ENCODE peak calls at places on chromosomes 11 and 22, in five cellular contexts. O is neuronal stem cell, L is H9, T is mesenchymal stem cell, I is H1. Q is an unnamed sample.

GRCh38 chr11:121965330-121965729 is 150.7 kb downstream of the BLID start:
- DNase-seq in O (no peak), L (no peak), T (peak), I (no peak), Q (no peak)

GRCh38 chr22:38355275-38355674 is 38.0 kb upstream of the CSNK1E start:
- DNase-seq in O (no peak), L (no peak), T (no peak), I (peak), Q (no peak)

GRCh38 chr22:21041937-21042336 is 3.8 kb upstream of the LRRC74B start:
- DNase-seq in O (no peak), L (no peak), T (peak), I (no peak), Q (no peak)

GRCh38 chr11:33910261-33910959 is 18.5 kb upstream of the LMO2 start:
- DNase-seq in O (no peak), L (no peak), T (no peak), I (no peak), Q (no peak)

GRCh38 chr11:102539567-102539966 is 9.0 kb upstream of the MMP7 start:
- DNase-seq in O (no peak), L (no peak), T (no peak), I (no peak), Q (no peak)

GRCh38 chr22:17872491-17872890 is 98.2 kb upstream of the BID start:
- DNase-seq in O (no peak), L (no peak), T (no peak), I (no peak), Q (peak)

GRCh38 chr11:117179048-117179999 is 781 bp downstream of the SIDT2 start:
- DNase-seq in O (no peak), L (peak), T (peak), I (no peak), Q (peak)

GRCh38 chr22:25067851-25068421 is 115.4 kb downstream of the KIAA1671 start:
- DNase-seq in O (no peak), L (no peak), T (no peak), I (no peak), Q (no peak)

GRCh38 chr11:126733685-126734084 is 266.9 kb downstream of the KIRREL3 start:
- DNase-seq in O (no peak), L (no peak), T (no peak), I (no peak), Q (no peak)

GRCh38 chr11:66275396-66275795 is 2.6 kb upstream of the CNIH2 start:
- DNase-seq in O (no peak), L (no peak), T (no peak), I (no peak), Q (no peak)

GRCh38 chr22:17910561-17911311 is 113.6 kb downstream of the MICAL3 start:
- DNase-seq in O (no peak), L (peak), T (peak), I (peak), Q (peak)

GRCh38 chr11:86577663-86578636 is 94.5 kb downstream of the ME3 start:
- DNase-seq in O (no peak), L (no peak), T (peak), I (no peak), Q (no peak)

GRCh38 chr11:5280582-5281102 is 10.9 kb upstream of the HBE1 start:
- DNase-seq in O (no peak), L (peak), T (peak), I (no peak), Q (peak)

GRCh38 chr22:23218053-23218866 is 38.0 kb downstream of the BCR start:
- DNase-seq in O (no peak), L (no peak), T (no peak), I (no peak), Q (no peak)

GRCh38 chr22:29394931-29395581 is 6.7 kb upstream of the AP1B1 start:
- DNase-seq in O (peak), L (peak), T (peak), I (peak), Q (peak)

GRCh38 chr11:61120865-61121831 is 18.9 kb downstream of the CD5 start:
- DNase-seq in O (no peak), L (no peak), T (peak), I (no peak), Q (no peak)

GRCh38 chr11:33868646-33869461 is 23.0 kb downstream of the LMO2 start:
- DNase-seq in O (no peak), L (peak), T (no peak), I (peak), Q (no peak)

GRCh38 chr22:36758792-36759271 is 17.1 kb downstream of the IFT27 start:
- DNase-seq in O (no peak), L (peak), T (no peak), I (no peak), Q (no peak)

GRCh38 chr22:17430298-17430900 is 61.1 kb downstream of the CECR2 start:
- DNase-seq in O (no peak), L (no peak), T (no peak), I (no peak), Q (no peak)

GRCh38 chr11:74721479-74721835 is 9.8 kb downstream of the CHRDL2 start:
- DNase-seq in O (no peak), L (no peak), T (no peak), I (no peak), Q (no peak)

GRCh38 chr22:47031628-47031915 is 269.1 kb downstream of the TBC1D22A start:
- DNase-seq in O (no peak), L (no peak), T (no peak), I (no peak), Q (no peak)

GRCh38 chr11:2208691-2209369 is 37.2 kb upstream of the TH start:
- DNase-seq in O (no peak), L (peak), T (no peak), I (peak), Q (peak)

GRCh38 chr11:77094841-77095365 is 7.7 kb upstream of the OMP start:
- DNase-seq in O (no peak), L (no peak), T (no peak), I (no peak), Q (no peak)
- H2BK12ac ChIP-seq in O (no peak), L (no peak), T (no peak), I (no peak), Q (no peak)

DNA sequence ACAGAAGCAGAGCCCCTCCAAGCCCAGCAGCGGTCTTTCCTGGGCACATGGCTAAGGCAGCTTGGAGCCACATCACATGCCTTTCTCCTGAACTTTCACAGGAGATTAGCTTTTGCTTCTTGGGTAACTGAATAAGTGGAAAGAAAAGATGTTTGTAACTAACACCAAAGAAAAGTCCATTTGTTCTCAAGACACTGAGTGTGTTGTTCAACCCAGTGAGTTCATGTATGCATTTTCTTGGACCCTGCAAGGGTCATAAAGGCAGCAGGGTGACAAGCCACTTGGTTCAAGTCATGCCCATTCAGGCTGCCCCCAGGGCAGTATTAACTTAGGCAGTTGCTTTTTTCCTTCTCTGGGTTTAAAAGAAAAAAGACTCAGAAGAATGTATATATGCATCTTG is 203.4 kb downstream of the FAM76B start:
- DNase-seq in O (no peak), L (no peak), T (peak), I (no peak), Q (no peak)
- H2AK5ac ChIP-seq in O (no peak), L (no peak), T (no peak), I (no peak), Q (no peak)

DNA sequence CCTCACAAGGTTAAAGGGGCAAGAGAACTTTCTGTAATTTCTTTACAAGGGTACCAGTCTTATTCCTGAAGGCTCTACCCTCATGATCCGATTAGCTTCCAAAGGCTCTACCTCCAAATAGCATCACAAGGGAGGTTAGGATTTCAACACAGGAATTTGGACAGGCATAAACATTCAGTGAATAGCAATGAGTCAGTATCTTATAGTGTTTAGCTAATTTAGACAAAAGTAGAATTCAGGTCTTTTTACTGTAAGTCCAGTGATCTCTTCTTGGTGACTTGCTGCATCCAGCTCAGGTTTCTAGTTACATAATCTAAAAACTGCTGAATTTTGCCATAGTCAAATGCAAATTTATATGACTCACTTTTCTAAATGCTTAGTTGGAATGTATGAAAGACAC is 1995.6 kb upstream of the RAG2 start:
- DNase-seq in O (no peak), L (no peak), T (peak), I (no peak), Q (no peak)
- H3K4me2 ChIP-seq in O (no peak), L (no peak), T (no peak), I (no peak), Q (no peak)

GRCh38 chr11:125180413-125181305 is 16.1 kb downstream of the PKNOX2 start:
- DNase-seq in O (no peak), L (no peak), T (peak), I (no peak), Q (no peak)

GRCh38 chr11:125176866-125177265 is 12.3 kb downstream of the PKNOX2 start:
- DNase-seq in O (no peak), L (no peak), T (no peak), I (no peak), Q (no peak)

GRCh38 chr11:125182522-125182921 is 18.0 kb downstream of the PKNOX2 start:
- DNase-seq in O (no peak), L (no peak), T (no peak), I (no peak), Q (no peak)

GRCh38 chr11:125179895-125180294 is 15.3 kb downstream of the PKNOX2 start:
- DNase-seq in O (no peak), L (no peak), T (no peak), I (no peak), Q (no peak)

GRCh38 chr11:125179346-125179745 is 14.8 kb downstream of the PKNOX2 start:
- DNase-seq in O (no peak), L (no peak), T (no peak), I (no peak), Q (no peak)
- H2BK12ac ChIP-seq in O (no peak), L (no peak), T (no peak), I (no peak), Q (no peak)

DNA sequence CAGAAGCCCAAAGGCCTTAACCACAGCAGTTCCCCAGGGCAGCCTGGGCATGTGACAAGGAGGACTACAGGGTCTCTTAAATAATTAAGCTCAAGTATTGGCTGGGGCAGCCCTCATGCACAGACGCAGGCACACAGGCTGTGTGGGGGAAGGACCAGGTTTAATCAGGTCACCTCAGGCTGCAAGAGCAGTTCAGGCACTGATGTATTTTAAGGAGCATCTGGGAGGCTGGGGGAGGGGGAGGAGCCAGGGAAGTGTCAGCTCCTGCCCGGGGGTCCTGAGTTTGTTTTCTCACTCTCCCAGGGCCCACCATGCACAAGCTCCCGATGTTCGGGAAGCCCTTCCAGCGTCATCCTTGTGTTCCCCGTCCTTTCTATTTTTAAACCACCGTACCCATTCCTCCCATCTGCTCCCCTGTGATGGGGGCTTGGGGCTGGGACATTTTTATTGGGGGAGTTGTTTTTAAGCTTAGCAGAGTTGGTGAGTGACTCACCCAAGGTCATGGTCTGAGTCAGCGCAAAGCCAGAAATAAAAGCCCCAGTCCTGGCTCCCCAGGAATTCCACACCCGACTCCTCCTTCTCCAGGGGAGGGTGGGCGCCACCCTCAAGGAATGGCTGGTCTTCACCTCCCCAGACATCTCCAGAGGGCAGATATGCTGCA is 2.4 kb downstream of the CSDC2 start:
- DNase-seq in O (no peak), L (peak), T (peak), I (no peak), Q (no peak)
- H2AK5ac ChIP-seq in O (no peak), L (no peak), T (peak), I (peak), Q (peak)

GRCh38 chr22:49827853-49828598 is at the start of gene BRD1:
- DNase-seq in O (peak), L (peak), T (peak), I (no peak), Q (peak)

GRCh38 chr22:49829044-49829719 is 1.5 kb upstream of the BRD1 start:
- DNase-seq in O (no peak), L (no peak), T (no peak), I (no peak), Q (no peak)

GRCh38 chr22:49826603-49827306 is 918 bp downstream of the BRD1 start:
- DNase-seq in O (no peak), L (no peak), T (peak), I (peak), Q (no peak)

GRCh38 chr22:49827307-49827852 is 293 bp downstream of the BRD1 start:
- DNase-seq in O (no peak), L (no peak), T (peak), I (no peak), Q (no peak)

DNA sequence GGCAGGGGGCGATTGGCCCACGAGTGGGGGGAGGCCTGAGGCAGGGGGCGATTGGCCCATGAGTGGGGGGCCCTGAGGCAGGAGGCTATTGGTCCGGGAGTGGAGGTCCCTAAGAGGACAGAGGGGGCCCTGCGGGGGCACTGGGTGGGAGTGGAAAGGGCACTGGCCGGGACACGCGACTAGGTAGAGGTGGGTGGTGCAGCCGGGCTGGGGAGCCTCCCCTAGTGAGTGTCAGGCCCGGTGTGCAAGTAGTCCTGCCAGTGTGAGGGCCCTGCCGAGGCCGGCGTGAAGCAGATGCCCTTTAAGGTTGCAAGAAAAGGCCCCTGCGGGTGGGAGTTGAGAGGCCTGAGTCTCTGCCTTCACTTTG is 909 bp upstream of the BRD1 start:
- DNase-seq in O (no peak), L (no peak), T (no peak), I (no peak), Q (no peak)
- H3K4me2 ChIP-seq in O (no peak), L (no peak), T (no peak), I (no peak), Q (no peak)